ENCODE peak calls at places on chromosomes 16 and 17, in four cellular contexts. H is GM12865, C is left ventricle myocardium inferior, A is progenitor cell of endocrine pancreas. W is an unnamed sample.

GRCh38 chr17:82242977-82243647 is 14.3 kb downstream of the SLC16A3 start:
- DNase-seq in A (no peak), H (no peak), C (peak), W (no peak)

GRCh38 chr17:44587339-44587738 is 30.1 kb downstream of the FZD2 start:
- DNase-seq in H (no peak), A (no peak), C (peak), W (no peak)

GRCh38 chr16:67842509-67843342 is 606 bp downstream of the THAP11 start:
- DNase-seq in A (peak), C (peak), H (peak), W (peak)

GRCh38 chr16:85822145-85822544 is 22.6 kb downstream of the COX4I1 start:
- DNase-seq in A (no peak), C (no peak), H (no peak), W (no peak)

GRCh38 chr17:57924677-57925076 is 30.5 kb downstream of the CUEDC1 start:
- DNase-seq in C (no peak), A (no peak), H (no peak), W (no peak)

GRCh38 chr17:2542056-2542455 is 30.4 kb upstream of the METTL16 start:
- DNase-seq in C (no peak), A (no peak), H (no peak), W (no peak)

GRCh38 chr16:47511882-47512281 is 50.8 kb downstream of the PHKB start:
- DNase-seq in A (no peak), C (no peak), H (no peak), W (no peak)

GRCh38 chr16:1821861-1822611 is 4.6 kb downstream of the HAGH start:
- DNase-seq in C (no peak), H (no peak), A (no peak), W (no peak)

GRCh38 chr16:14289692-14290340 is 218.7 kb downstream of the MRTFB start:
- DNase-seq in A (no peak), H (peak), C (no peak), W (no peak)

GRCh38 chr16:31714899-31715504 is 158.6 kb upstream of the ZNF267 start:
- DNase-seq in A (no peak), H (no peak), C (no peak), W (peak)

GRCh38 chr17:54694287-54694887 is 206.3 kb upstream of the TOM1L1 start:
- DNase-seq in H (no peak), A (no peak), C (no peak), W (no peak)

GRCh38 chr16:82700541-82701240 is 73.9 kb downstream of the CDH13 start:
- DNase-seq in H (peak), A (no peak), C (no peak), W (no peak)

GRCh38 chr17:27553019-27553511 is 77.9 kb upstream of the LGALS9 start:
- DNase-seq in A (no peak), H (no peak), C (no peak), W (no peak)

GRCh38 chr17:64767269-64767997 is 105.3 kb upstream of the SMURF2 start:
- DNase-seq in C (no peak), A (no peak), H (no peak), W (no peak)

DNA sequence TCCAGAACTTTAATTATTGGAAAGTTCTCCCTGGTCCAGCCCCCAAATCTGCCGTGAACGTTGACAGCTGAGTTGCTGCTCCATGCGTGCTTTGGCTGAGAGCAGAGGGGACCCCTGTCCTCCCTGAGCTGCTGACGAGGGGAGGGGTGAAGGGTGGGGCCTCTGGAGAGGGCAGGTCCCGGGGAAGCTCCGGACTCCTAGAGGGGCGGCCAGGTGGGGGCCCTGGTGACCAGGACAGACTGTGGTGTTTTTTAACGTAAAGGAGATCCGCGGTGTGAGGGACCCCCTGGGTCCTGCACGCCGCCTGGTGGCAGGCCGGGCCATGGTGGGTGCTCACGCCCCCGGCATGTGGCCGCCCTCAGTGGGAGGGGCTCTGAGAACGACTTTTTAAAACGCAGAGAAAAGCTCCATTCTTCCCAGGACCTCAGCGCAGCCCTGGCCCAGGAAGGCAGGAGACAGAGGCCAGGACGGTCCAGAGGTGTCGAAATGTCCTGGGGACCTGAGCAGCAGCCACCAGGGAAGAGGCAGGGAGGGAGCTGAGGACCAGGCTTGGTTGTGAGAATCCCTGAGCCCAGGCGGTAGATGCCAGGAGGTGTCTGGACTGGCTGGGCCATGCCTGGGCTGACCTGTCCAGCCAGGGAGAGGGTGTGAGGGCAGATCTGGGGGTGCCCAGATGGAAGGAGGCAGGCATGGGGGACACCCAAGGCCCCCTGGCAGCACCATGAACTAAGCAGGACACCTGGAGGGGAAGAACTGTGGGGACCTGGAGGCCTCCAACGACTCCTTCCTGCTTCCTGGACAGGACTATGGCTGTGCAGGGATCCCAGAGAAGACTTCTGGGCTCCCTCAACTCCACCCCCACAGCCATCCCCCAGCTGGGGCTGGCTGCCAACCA is at the start of gene MC1R:
- DNase-seq in H (peak), A (peak), C (no peak), W (peak)
- TF ChIP-seq CTCF in H (peak), A (peak), C (peak), W (peak)

GRCh38 chr17:3750926-3751325 is 27.2 kb downstream of the HASPIN start:
- DNase-seq in H (peak), C (no peak), A (no peak), W (no peak)
- TF ChIP-seq CTCF in H (no peak), C (no peak), A (no peak), W (no peak)

GRCh38 chr16:352547-353403 is at the start of gene AXIN1:
- DNase-seq in C (peak), A (peak), H (peak), W (peak)
- TF ChIP-seq CTCF in C (peak), A (peak), H (peak), W (peak)

DNA sequence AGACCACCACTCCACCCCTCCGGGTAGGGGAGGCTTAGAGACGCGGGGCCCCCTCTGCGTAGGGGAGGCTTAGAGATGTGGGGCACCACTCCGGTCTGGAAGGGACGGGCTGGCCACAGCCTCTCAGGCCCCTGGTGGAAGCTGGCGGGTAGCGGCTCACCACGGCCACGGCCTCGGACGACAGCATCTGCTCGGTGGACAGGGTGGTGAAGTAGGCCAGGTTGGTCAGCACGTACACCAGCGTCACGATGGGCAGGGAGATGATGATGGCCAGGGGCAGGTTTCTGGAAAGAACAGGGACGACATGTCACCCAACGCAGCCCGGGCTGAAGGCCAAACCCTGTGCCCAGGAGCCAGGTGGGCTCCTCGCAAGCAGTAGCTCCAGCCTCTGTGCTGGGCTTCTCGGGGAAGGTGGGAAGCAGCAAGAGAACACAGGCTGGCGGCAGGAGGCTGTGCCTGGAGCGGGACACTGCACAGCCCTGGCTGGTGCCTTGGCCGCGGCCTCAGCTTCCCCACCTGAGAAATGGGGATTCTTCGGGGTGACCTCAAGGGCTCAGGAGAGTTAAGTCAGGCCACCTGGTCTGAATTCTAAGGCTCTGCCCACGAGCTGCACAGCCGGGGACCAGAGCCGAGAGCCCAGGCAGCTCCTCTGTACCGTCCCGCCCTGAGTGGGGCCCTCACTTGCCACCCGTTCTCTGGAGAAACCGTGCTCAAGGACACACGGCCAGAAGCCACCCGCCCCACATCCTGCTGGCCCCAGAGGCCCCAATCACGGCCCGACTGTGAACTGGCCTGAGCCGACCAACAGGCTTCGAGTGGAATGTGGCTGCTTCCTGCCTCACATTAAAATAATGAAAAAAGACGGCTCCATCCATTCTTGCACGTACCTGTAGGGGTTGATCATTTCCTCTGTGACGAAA is 29.5 kb downstream of the SLC7A5 start:
- DNase-seq in H (no peak), A (no peak), C (no peak), W (no peak)
- TF ChIP-seq CTCF in H (no peak), A (no peak), C (no peak), W (no peak)

W was measured in GM10248.